ENCODE peak calls at places on chromosome 18, in nine cellular contexts. F is heart left ventricle, D is uterus, B is body of pancreas, R is HepG2, O is adrenal gland, J is sigmoid colon, U is IMR-90, N is HCT116. Q is an unnamed sample.

GRCh38 chr18:58893388-58894099 is 28.9 kb downstream of the ZNF532 start:
- DNase-seq in J (no peak), D (no peak), F (no peak), U (peak), N (peak), R (no peak), O (no peak), B (no peak), Q (no peak)

GRCh38 chr18:57441395-57441794 is 6.2 kb downstream of the ONECUT2 start:
- DNase-seq in R (no peak), J (no peak), O (no peak), B (no peak), D (no peak), U (peak), F (no peak), N (no peak), Q (no peak)

GRCh38 chr18:74456409-74457042 is 582 bp downstream of the DIPK1C start:
- DNase-seq in F (no peak), D (no peak), O (no peak), J (no peak), B (no peak), R (no peak), U (no peak), N (no peak), Q (no peak)

GRCh38 chr18:57780318-57781127 is 22.6 kb downstream of the ATP8B1 start:
- DNase-seq in R (no peak), J (no peak), F (peak), U (peak), O (no peak), B (no peak), D (peak), N (no peak), Q (no peak)

GRCh38 chr18:54323970-54324369 is 33.7 kb downstream of the STARD6 start:
- DNase-seq in F (no peak), R (no peak), D (no peak), U (no peak), B (no peak), N (no peak), J (no peak), O (no peak), Q (no peak)

GRCh38 chr18:8107426-8107825 is 501.8 kb upstream of the RAB12 start:
- DNase-seq in R (no peak), F (no peak), B (no peak), O (no peak), D (no peak), N (no peak), U (no peak), J (no peak), Q (no peak)

GRCh38 chr18:46497129-46497528 is 159.9 kb downstream of the LOXHD1 start:
- DNase-seq in N (no peak), F (no peak), B (no peak), D (no peak), J (peak), R (peak), O (peak), U (no peak), Q (no peak)

GRCh38 chr18:35862115-35862640 is 110.3 kb upstream of the RMP24 start:
- DNase-seq in R (no peak), U (no peak), J (no peak), D (no peak), N (no peak), B (no peak), O (no peak), F (no peak), Q (no peak)

GRCh38 chr18:11989966-11990380 is 8.7 kb downstream of the IMPA2 start:
- DNase-seq in B (peak), R (no peak), O (no peak), U (no peak), J (peak), D (no peak), F (no peak), N (no peak), Q (no peak)

GRCh38 chr18:75554644-75555043 is 127.1 kb upstream of the SMIM21 start:
- DNase-seq in F (no peak), J (no peak), N (no peak), U (no peak), R (no peak), O (no peak), B (no peak), D (no peak), Q (no peak)

GRCh38 chr18:8835556-8835955 is 130.2 kb downstream of the MTCL1 start:
- DNase-seq in O (no peak), D (no peak), F (no peak), N (no peak), U (peak), R (no peak), J (peak), B (no peak), Q (no peak)

GRCh38 chr18:50973367-50974126 is 5.7 kb downstream of the ELAC1 start:
- DNase-seq in J (no peak), O (no peak), F (no peak), U (peak), N (no peak), D (no peak), B (peak), R (peak), Q (peak)

GRCh38 chr18:48602759-48603390 is 64.0 kb downstream of the CTIF start:
- DNase-seq in B (no peak), R (no peak), U (no peak), J (no peak), N (no peak), F (no peak), D (no peak), O (no peak), Q (no peak)

GRCh38 chr18:76859474-76860339 is 37.4 kb downstream of the ZNF236 start:
- DNase-seq in J (no peak), U (no peak), O (no peak), D (no peak), F (no peak), N (no peak), R (no peak), B (no peak), Q (no peak)

GRCh38 chr18:45167631-45168225 is 447.5 kb upstream of the SLC14A2 start:
- DNase-seq in B (no peak), D (no peak), U (peak), R (no peak), F (no peak), N (no peak), J (no peak), O (no peak), Q (no peak)

GRCh38 chr18:63869374-63869773 is 18.1 kb upstream of the SERPINB2 start:
- DNase-seq in R (no peak), O (no peak), J (no peak), D (no peak), U (peak), B (peak), F (no peak), N (no peak), Q (peak)

GRCh38 chr18:78649421-78649820 is 330.2 kb upstream of the SALL3 start:
- DNase-seq in F (no peak), O (no peak), B (no peak), N (no peak), U (no peak), R (no peak), D (no peak), J (no peak), Q (no peak)

GRCh38 chr18:28995319-28995718 is 818.4 kb upstream of the CDH2 start:
- DNase-seq in N (peak), B (no peak), F (no peak), J (no peak), D (no peak), U (peak), R (no peak), O (no peak), Q (no peak)

GRCh38 chr18:57793630-57793986 is 9.5 kb downstream of the ATP8B1 start:
- DNase-seq in R (no peak), J (no peak), F (no peak), D (no peak), O (no peak), N (no peak), U (no peak), B (no peak), Q (no peak)

GRCh38 chr18:77210249-77210648 is 39.4 kb upstream of the GALR1 start:
- DNase-seq in N (no peak), D (no peak), R (no peak), U (no peak), O (no peak), J (no peak), F (no peak), B (no peak), Q (no peak)

GRCh38 chr18:13791181-13791580 is 32.8 kb upstream of the MC5R start:
- DNase-seq in O (no peak), B (no peak), D (no peak), U (peak), J (no peak), N (no peak), F (no peak), R (no peak), Q (no peak)

GRCh38 chr18:27014841-27015240 is 149.3 kb upstream of the AQP4 start:
- DNase-seq in J (no peak), R (peak), F (no peak), N (no peak), O (no peak), U (no peak), B (no peak), D (no peak), Q (no peak)

GRCh38 chr18:44229693-44230108 is 451.0 kb upstream of the SETBP1 start:
- DNase-seq in B (peak), D (peak), J (peak), N (no peak), R (no peak), O (peak), U (peak), F (peak), Q (no peak)

GRCh38 chr18:34592961-34593382 is 117.1 kb upstream of the DTNA start:
- DNase-seq in J (peak), U (peak), D (peak), F (peak), R (no peak), B (peak), O (peak), N (no peak), Q (no peak)

GRCh38 chr18:10306779-10307178 is 147.7 kb upstream of the APCDD1 start:
- DNase-seq in O (no peak), R (no peak), N (no peak), D (no peak), J (no peak), U (no peak), F (no peak), B (no peak), Q (no peak)
- TF ChIP-seq POLR2A in O (no peak), R (no peak), N (no peak), D (no peak), J (no peak), U (no peak), F (no peak), B (no peak), Q (no peak)

DNA sequence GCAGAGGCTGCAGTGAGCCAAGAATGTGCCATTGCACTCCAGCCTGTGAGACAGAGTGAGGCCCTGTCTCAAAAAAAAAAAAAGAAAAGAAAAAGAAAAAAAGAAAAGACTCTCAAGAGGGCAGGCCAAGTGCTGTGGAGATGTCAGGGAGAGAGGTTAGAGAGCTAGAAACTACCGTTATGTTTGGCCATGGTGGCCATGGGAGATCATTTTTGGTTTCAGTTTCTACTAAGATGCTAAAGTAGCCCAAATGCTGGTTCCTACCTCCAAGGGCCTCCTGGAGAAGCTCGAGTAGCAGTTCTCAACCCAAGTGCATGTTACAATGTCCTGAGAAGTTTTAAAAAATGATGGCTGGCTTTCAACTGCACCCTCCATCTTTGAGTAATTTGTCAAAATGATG is 47.4 kb upstream of the TCF4 start:
- DNase-seq in D (no peak), U (no peak), B (no peak), R (no peak), J (no peak), N (no peak), O (no peak), F (no peak), Q (no peak)
- TF ChIP-seq POLR2A in D (no peak), U (no peak), B (no peak), R (no peak), J (no peak), N (no peak), O (no peak), F (no peak), Q (no peak)

GRCh38 chr18:3180325-3180724 is 39.4 kb downstream of the MYOM1 start:
- DNase-seq in N (no peak), O (no peak), R (no peak), U (peak), D (no peak), B (no peak), F (no peak), J (no peak), Q (no peak)

GRCh38 chr18:3175195-3175758 is 44.5 kb downstream of the MYOM1 start:
- DNase-seq in J (no peak), D (no peak), N (no peak), R (no peak), O (no peak), F (no peak), U (peak), B (no peak), Q (no peak)

GRCh38 chr18:3183103-3183717 is 36.6 kb downstream of the MYOM1 start:
- DNase-seq in B (no peak), J (no peak), U (no peak), F (peak), R (no peak), O (no peak), N (no peak), D (no peak), Q (no peak)

GRCh38 chr18:3179430-3180089 is 40.2 kb downstream of the MYOM1 start:
- DNase-seq in U (no peak), N (no peak), R (no peak), D (no peak), B (no peak), O (no peak), J (no peak), F (no peak), Q (no peak)

GRCh38 chr18:3177902-3178687 is 41.7 kb downstream of the MYOM1 start:
- DNase-seq in F (peak), U (peak), B (peak), N (no peak), R (no peak), O (peak), D (no peak), J (peak), Q (no peak)
- TF ChIP-seq POLR2A in F (no peak), U (no peak), B (peak), N (no peak), R (no peak), O (no peak), D (no peak), J (no peak), Q (no peak)

GRCh38 chr18:22560283-22560627 is 142.5 kb upstream of the CTAGE1 start:
- DNase-seq in O (no peak), R (no peak), F (no peak), J (no peak), B (no peak), N (no peak), D (no peak), U (no peak), Q (no peak)

GRCh38 chr18:22560797-22561196 is 143.1 kb upstream of the CTAGE1 start:
- DNase-seq in R (no peak), N (no peak), B (no peak), J (no peak), D (no peak), U (no peak), F (no peak), O (no peak), Q (no peak)

GRCh38 chr18:22559414-22560282 is 141.9 kb upstream of the CTAGE1 start:
- DNase-seq in J (peak), U (peak), O (peak), D (peak), B (peak), N (no peak), F (peak), R (peak), Q (peak)

GRCh38 chr18:22564036-22564435 is 146.3 kb upstream of the CTAGE1 start:
- DNase-seq in F (no peak), N (no peak), B (no peak), D (no peak), U (peak), O (no peak), R (no peak), J (no peak), Q (no peak)

DNA sequence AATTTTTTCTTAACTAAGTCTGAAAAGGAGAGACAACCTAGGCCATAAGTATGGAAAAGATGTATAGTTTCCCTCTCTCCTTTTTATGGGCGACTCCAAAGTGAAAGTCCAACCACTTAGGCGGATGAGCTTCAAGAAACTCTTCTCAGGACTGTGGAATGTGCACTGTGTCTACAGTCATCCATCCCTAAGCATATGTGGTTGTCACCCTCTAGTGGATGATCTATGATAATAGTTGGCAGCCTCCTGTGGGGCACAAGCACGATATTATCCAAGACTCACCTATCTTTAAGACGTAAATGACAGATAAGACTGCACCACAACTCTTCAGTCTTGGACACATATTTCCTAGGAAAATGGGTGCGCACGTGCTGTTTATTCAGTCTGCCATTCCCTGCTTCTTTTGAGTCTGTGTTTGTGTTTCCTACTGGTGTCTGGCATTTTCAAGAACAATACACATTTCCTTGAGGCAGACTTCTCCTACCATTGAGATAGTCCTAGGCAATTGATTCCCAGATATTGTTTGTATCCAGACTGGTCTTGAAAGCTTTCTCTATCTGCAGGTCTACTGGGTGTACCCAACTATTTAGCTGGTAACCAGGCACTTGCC is 145.5 kb upstream of the CTAGE1 start:
- DNase-seq in J (no peak), R (peak), F (peak), B (peak), O (peak), D (no peak), N (peak), U (peak), Q (peak)
- TF ChIP-seq POLR2A in J (no peak), R (no peak), F (peak), B (no peak), O (no peak), D (no peak), N (no peak), U (peak), Q (no peak)

DNA sequence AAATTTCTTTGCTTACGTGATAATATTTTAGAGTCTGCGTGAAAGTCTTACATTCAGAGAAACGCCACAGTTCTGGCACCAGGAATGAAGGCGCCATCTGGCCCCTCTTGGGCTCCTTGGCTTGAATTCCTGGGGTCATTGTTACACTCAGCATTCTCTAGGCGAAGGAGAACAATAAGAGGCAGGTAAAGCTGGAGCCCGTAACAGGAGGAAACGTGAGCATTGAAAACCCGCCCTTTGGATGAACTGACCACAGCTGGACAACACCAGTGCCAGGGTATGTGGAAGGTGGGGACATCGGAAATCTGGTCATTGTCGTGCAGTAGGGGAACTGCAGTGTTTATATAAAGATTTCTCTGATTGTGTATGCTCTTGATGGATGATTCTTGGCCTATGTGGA is 144.8 kb downstream of the RNF152 start:
- DNase-seq in N (no peak), R (no peak), O (no peak), B (no peak), J (no peak), U (no peak), F (peak), D (no peak), Q (no peak)
- TF ChIP-seq POLR2A in N (no peak), R (no peak), O (no peak), B (no peak), J (no peak), U (no peak), F (no peak), D (no peak), Q (no peak)

DNA sequence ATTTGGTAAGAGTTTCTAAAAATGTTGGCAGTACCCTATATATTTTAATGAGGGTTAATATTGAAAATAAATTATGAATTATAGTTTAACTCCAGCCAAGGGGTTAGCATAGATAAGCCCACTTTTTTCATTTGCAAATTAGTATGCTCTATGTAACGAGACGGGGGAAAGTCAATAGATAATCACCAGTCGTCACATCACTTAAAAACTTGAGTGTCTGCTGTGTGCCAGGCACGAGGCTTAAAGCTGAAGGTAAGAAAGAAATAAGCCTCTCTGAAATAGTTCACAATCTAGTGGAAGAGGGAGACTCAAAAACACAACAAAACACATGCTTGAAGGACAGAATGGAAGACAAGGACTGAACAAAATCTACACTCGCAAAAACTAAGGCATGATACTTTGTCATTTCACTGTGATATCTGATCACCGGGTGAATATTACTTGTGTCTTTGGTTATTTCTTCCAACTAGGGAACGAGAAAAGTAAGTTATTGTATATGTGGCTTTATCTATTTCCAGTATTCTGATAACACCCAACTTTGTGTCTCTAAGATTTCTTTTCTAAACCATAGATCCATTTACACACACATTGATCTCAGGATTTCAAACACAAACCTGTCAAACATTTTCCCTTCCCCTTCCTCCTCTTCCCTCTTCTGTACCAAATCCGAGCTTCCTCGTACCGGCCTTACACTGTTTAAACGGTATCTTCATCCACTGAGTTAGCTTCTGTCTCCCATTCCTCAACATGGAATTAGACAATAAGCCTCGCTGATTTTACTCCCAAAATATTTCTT is 199.1 kb downstream of the PIEZO2 start:
- DNase-seq in J (no peak), R (no peak), B (no peak), F (no peak), O (no peak), D (no peak), U (no peak), N (no peak), Q (no peak)
- TF ChIP-seq POLR2A in J (no peak), R (no peak), B (no peak), F (no peak), O (no peak), D (no peak), U (no peak), N (no peak), Q (no peak)

DNA sequence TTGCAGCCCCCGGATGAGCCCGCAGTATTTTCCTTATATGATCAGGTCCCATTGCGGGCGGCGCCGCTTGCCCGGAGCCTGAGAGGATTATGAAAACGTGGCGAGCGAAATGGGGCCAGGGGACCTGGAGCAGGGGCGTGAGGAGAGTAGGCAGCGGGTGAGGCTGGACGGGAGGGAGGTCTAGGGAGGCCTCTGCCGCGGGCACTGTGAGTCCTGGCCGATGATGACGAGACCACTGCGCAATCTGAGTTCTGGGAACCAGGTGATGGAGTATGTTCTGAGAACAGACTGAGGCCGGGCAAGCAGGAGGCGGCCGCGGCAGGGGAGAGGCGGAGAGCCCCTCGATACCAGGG is 790 bp upstream of the ACAA2 start:
- DNase-seq in F (peak), O (peak), U (peak), D (peak), N (no peak), R (peak), J (peak), B (peak), Q (peak)
- TF ChIP-seq POLR2A in F (no peak), O (no peak), U (no peak), D (no peak), N (no peak), R (no peak), J (no peak), B (peak), Q (no peak)